ENCODE peak calls at places on chromosomes 5 and 9, in nine cellular contexts. N is PC-3; P is mesenchymal stem cell; J is WERI-Rb-1; C is CD4-positive, alpha-beta memory T cell; G is NCI-H1092; M is AG09309; T is stimulated activated CD8-positive, alpha-beta memory T cell treated with anti-CD3 and anti-CD28 coated beads, Interleukin-12 subunit alpha, Interleukin-12 subunit beta, amount 100 ng/mL, for 4 hours; I is HuH-7.5. L is an unnamed sample.

GRCh38 chr9:19342927-19343326 is 37.1 kb downstream of the RPS6 start:
- DNase-seq in J (no peak), P (no peak), M (no peak), N (no peak), T (no peak), I (no peak), G (no peak), C (no peak), L (no peak)

GRCh38 chr5:92678576-92679105 is 902.4 kb downstream of the NR2F1-AS1 start:
- DNase-seq in C (no peak), G (no peak), N (peak; percentile 49), J (no peak), M (no peak), I (no peak), P (peak; percentile 6), T (no peak), L (peak; percentile 45)

GRCh38 chr5:121668635-121669034 is 183.0 kb upstream of the FTMT start:
- DNase-seq in C (no peak), G (no peak), I (no peak), P (peak; percentile 8), M (no peak), J (no peak), N (peak; percentile 47), T (no peak), L (no peak)

GRCh38 chr5:3843691-3844090 is 248.1 kb downstream of the IRX1 start:
- DNase-seq in I (no peak), C (no peak), J (no peak), P (no peak), N (no peak), M (no peak), G (no peak), T (no peak), L (no peak)

GRCh38 chr9:14956162-14956561 is 45.9 kb upstream of the FREM1 start:
- DNase-seq in N (no peak), T (no peak), M (no peak), G (no peak), I (no peak), J (no peak), P (no peak), C (no peak), L (no peak)

GRCh38 chr5:73722224-73722623 is 96.2 kb downstream of the ARHGEF28 start:
- DNase-seq in P (peak; percentile 34), N (no peak), J (no peak), I (no peak), T (no peak), G (no peak), M (no peak), C (no peak), L (no peak)

GRCh38 chr9:78288214-78288892 is 8.6 kb upstream of the PSAT1 start:
- DNase-seq in M (no peak), G (no peak), T (no peak), J (no peak), I (no peak), P (no peak), N (no peak), C (no peak), L (no peak)

GRCh38 chr5:150113047-150113744 is 26.8 kb upstream of the CSF1R start:
- DNase-seq in I (peak; percentile 9), M (no peak), P (no peak), G (no peak), C (no peak), J (peak; percentile 48), N (peak; percentile 53), T (no peak), L (no peak)